ENCODE peak calls at places on chromosomes 3 and 15, in eight cellular contexts. S, Z, Q, A, M, L, E and G are unnamed samples.

GRCh38 chr3:127091376-127091775 is 101.6 kb upstream of the PRR23E start:
- DNase-seq in S (no peak), Z (no peak), Q (no peak), A (peak), M (no peak), L (no peak), E (no peak), G (no peak)

GRCh38 chr3:106068795-106069194 is 200.0 kb upstream of the CBLB start:
- DNase-seq in S (no peak), Z (no peak), Q (no peak), A (no peak), M (no peak), L (no peak), E (no peak), G (no peak)

GRCh38 chr3:102400142-102400541 is 34.7 kb upstream of the ZPLD1 start:
- DNase-seq in S (no peak), Z (no peak), Q (peak), A (no peak), M (no peak), L (no peak), E (no peak), G (no peak)

GRCh38 chr3:72177075-72178050 is 392.4 kb upstream of the PROK2 start:
- DNase-seq in S (no peak), Z (no peak), Q (peak), A (peak), M (no peak), L (no peak), E (no peak), G (no peak)

GRCh38 chr3:194189243-194189791 is 53.4 kb downstream of the HES1 start:
- DNase-seq in S (no peak), Z (no peak), Q (peak), A (peak), M (no peak), L (no peak), E (no peak), G (no peak)

GRCh38 chr15:95025924-95026728 is 794.8 kb downstream of the MCTP2 start:
- DNase-seq in S (peak), Z (no peak), Q (peak), A (peak), M (peak), L (no peak), E (peak), G (peak)

GRCh38 chr3:96756516-96756915 is 57.9 kb upstream of the EPHA6 start:
- DNase-seq in S (peak), Z (no peak), Q (no peak), A (no peak), M (no peak), L (no peak), E (no peak), G (no peak)

GRCh38 chr15:71627188-71627587 is 183.2 kb upstream of the NR2E3 start:
- DNase-seq in S (no peak), Z (no peak), Q (no peak), A (no peak), M (no peak), L (no peak), E (no peak), G (no peak)

GRCh38 chr3:124620600-124621063 is 109.6 kb upstream of the UMPS start:
- DNase-seq in S (peak), Z (no peak), Q (peak), A (peak), M (peak), L (no peak), E (no peak), G (peak)

GRCh38 chr3:12070098-12070497 is 65.9 kb downstream of the SYN2 start:
- DNase-seq in S (no peak), Z (no peak), Q (no peak), A (no peak), M (no peak), L (no peak), E (no peak), G (no peak)

GRCh38 chr15:55247276-55247675 is 42.3 kb downstream of the RAB27A start:
- DNase-seq in S (no peak), Z (no peak), Q (no peak), A (no peak), M (no peak), L (no peak), E (no peak), G (no peak)

GRCh38 chr3:126913524-126913923 is 69.4 kb upstream of the PLXNA1 start:
- DNase-seq in S (peak), Z (no peak), Q (no peak), A (no peak), M (no peak), L (no peak), E (no peak), G (no peak)

GRCh38 chr15:73265536-73266153 is 103.1 kb downstream of the HCN4 start:
- DNase-seq in S (peak), Z (peak), Q (peak), A (no peak), M (peak), L (no peak), E (peak), G (peak)

GRCh38 chr3:22729981-22730380 is 473.1 kb upstream of the UBE2E2 start:
- DNase-seq in S (peak), Z (no peak), Q (peak), A (no peak), M (no peak), L (no peak), E (no peak), G (no peak)

GRCh38 chr15:44735482-44736260 is 657 bp upstream of the TRIM69 start:
- DNase-seq in S (no peak), Z (peak), Q (no peak), A (no peak), M (peak), L (no peak), E (no peak), G (no peak)

GRCh38 chr3:170360916-170361315 is 3.4 kb downstream of the SKIL start:
- DNase-seq in S (no peak), Z (no peak), Q (no peak), A (no peak), M (no peak), L (no peak), E (no peak), G (no peak)

GRCh38 chr3:17456036-17456435 is 286.4 kb downstream of the TBC1D5 start:
- DNase-seq in S (no peak), Z (no peak), Q (no peak), A (no peak), M (no peak), L (no peak), E (no peak), G (no peak)

GRCh38 chr3:122094693-122095092 is 39.5 kb downstream of the CD86 start:
- DNase-seq in S (no peak), Z (no peak), Q (no peak), A (no peak), M (no peak), L (no peak), E (no peak), G (no peak)

GRCh38 chr15:61050844-61051569 is 178.1 kb downstream of the RORA start:
- DNase-seq in S (no peak), Z (no peak), Q (peak), A (no peak), M (no peak), L (no peak), E (no peak), G (no peak)

GRCh38 chr3:49865198-49865784 is 4.4 kb downstream of the CAMKV start:
- DNase-seq in S (no peak), Z (no peak), Q (no peak), A (no peak), M (no peak), L (no peak), E (no peak), G (no peak)

GRCh38 chr15:98151098-98151497 is 190.6 kb downstream of the ARRDC4 start:
- DNase-seq in S (no peak), Z (no peak), Q (no peak), A (no peak), M (no peak), L (no peak), E (no peak), G (no peak)

GRCh38 chr3:146469206-146470017 is at the start of gene PLSCR2:
- DNase-seq in S (peak), Z (peak), Q (no peak), A (peak), M (peak), L (no peak), E (peak), G (no peak)

GRCh38 chr3:39937315-39937714 is 127.9 kb downstream of the MYRIP start:
- DNase-seq in S (no peak), Z (no peak), Q (no peak), A (no peak), M (no peak), L (no peak), E (no peak), G (no peak)

GRCh38 chr3:40109641-40110490 is 199.6 kb upstream of the EIF1B start:
- DNase-seq in S (no peak), Z (no peak), Q (no peak), A (no peak), M (no peak), L (no peak), E (no peak), G (no peak)

GRCh38 chr3:106440672-106441071 is 571.9 kb upstream of the CBLB start:
- DNase-seq in S (peak), Z (no peak), Q (no peak), A (no peak), M (no peak), L (no peak), E (no peak), G (no peak)

GRCh38 chr15:69623521-69624513 is 171.2 kb downstream of the RPLP1 start:
- DNase-seq in S (no peak), Z (no peak), Q (no peak), A (no peak), M (no peak), L (no peak), E (peak), G (no peak)

GRCh38 chr3:35664460-35664919 is 25.2 kb downstream of the ARPP21 start:
- DNase-seq in S (no peak), Z (no peak), Q (peak), A (peak), M (no peak), L (no peak), E (peak), G (no peak)

GRCh38 chr3:23991236-23992050 is 46.4 kb downstream of the NR1D2 start:
- DNase-seq in S (no peak), Z (no peak), Q (peak), A (no peak), M (no peak), L (no peak), E (no peak), G (no peak)

GRCh38 chr3:186640473-186640818 is 247 bp downstream of the FETUB start:
- DNase-seq in S (peak), Z (no peak), Q (peak), A (peak), M (no peak), L (peak), E (no peak), G (no peak)

GRCh38 chr3:97871206-97871605 is 49.4 kb downstream of the CRYBG3 start:
- DNase-seq in S (no peak), Z (no peak), Q (peak), A (no peak), M (no peak), L (no peak), E (no peak), G (no peak)

GRCh38 chr15:79433610-79434009 is 1.5 kb downstream of the MINAR1 start:
- DNase-seq in S (peak), Z (no peak), Q (no peak), A (no peak), M (no peak), L (no peak), E (peak), G (no peak)

GRCh38 chr3:45597166-45597565 is 2.6 kb downstream of the LIMD1 start:
- DNase-seq in S (no peak), Z (no peak), Q (peak), A (no peak), M (no peak), L (no peak), E (no peak), G (no peak)

GRCh38 chr15:46386356-46386755 is 751.5 kb downstream of the SQOR start:
- DNase-seq in S (no peak), Z (no peak), Q (no peak), A (no peak), M (no peak), L (no peak), E (no peak), G (no peak)

GRCh38 chr3:71725279-71725991 is at the start of gene EIF4E3:
- DNase-seq in S (peak), Z (peak), Q (peak), A (peak), M (peak), L (no peak), E (peak), G (peak)

GRCh38 chr3:127637546-127637945 is 8.6 kb downstream of the PODXL2 start:
- DNase-seq in S (no peak), Z (peak), Q (no peak), A (no peak), M (no peak), L (no peak), E (no peak), G (no peak)

GRCh38 chr3:162525791-162526190 is 1029.2 kb downstream of the OTOL1 start:
- DNase-seq in S (no peak), Z (no peak), Q (peak), A (no peak), M (no peak), L (no peak), E (no peak), G (no peak)

GRCh38 chr3:13487403-13487802 is 7.3 kb downstream of the HDAC11 start:
- DNase-seq in S (no peak), Z (no peak), Q (no peak), A (peak), M (no peak), L (no peak), E (no peak), G (no peak)